ENCODE peak calls at places on chromosomes 13 and 19, in ten cellular contexts. One of them, this sample, is unnamed.

GRCh38 chr13:52356327-52356726 is 49.6 kb downstream of the THSD1 start:
- DNase-seq in posterior vena cava: no peak
- DNase-seq in activated T-helper 2 cell treated with anti-CD3 and anti-CD28 coated beads, Interferon-gamma antibody, Interleukin-2, Interleukin-4, amounts not matched to agents 10 μg/mL and 5 μg/mL and 100 μg/mL, durations not matched to agents 14 hours and 24 hours and 36 hours: no peak
- DNase-seq in cardiac muscle cell: peak; percentile 34
- DNase-seq in activated CD4-positive, alpha-beta T cell treated with anti-CD3 and anti-CD28 coated beads for 1 hour: no peak
- DNase-seq in transverse colon: no peak
- DNase-seq in HuH-7.5: no peak
- DNase-seq in neural crest cell: no peak
- DNase-seq in choroid plexus epithelial cell: peak; percentile 34
- DNase-seq in NCI-H1092 treated with DMSO at 0.1 percent for 48 hours: no peak
- DNase-seq in this sample: no peak

GRCh38 chr19:11269408-11269807 is 7.1 kb upstream of the DOCK6 start:
- DNase-seq in posterior vena cava: no peak
- DNase-seq in activated T-helper 2 cell treated with anti-CD3 and anti-CD28 coated beads, Interferon-gamma antibody, Interleukin-2, Interleukin-4, amounts not matched to agents 10 μg/mL and 5 μg/mL and 100 μg/mL, durations not matched to agents 14 hours and 24 hours and 36 hours: no peak
- DNase-seq in cardiac muscle cell: no peak
- DNase-seq in activated CD4-positive, alpha-beta T cell treated with anti-CD3 and anti-CD28 coated beads for 1 hour: no peak
- DNase-seq in transverse colon: no peak
- DNase-seq in HuH-7.5: no peak
- DNase-seq in neural crest cell: no peak
- DNase-seq in choroid plexus epithelial cell: peak; percentile 40
- DNase-seq in NCI-H1092 treated with DMSO at 0.1 percent for 48 hours: no peak
- DNase-seq in this sample: no peak

GRCh38 chr19:17058236-17058635 is 17.0 kb downstream of the HAUS8 start:
- DNase-seq in posterior vena cava: no peak
- DNase-seq in activated T-helper 2 cell treated with anti-CD3 and anti-CD28 coated beads, Interferon-gamma antibody, Interleukin-2, Interleukin-4, amounts not matched to agents 10 μg/mL and 5 μg/mL and 100 μg/mL, durations not matched to agents 14 hours and 24 hours and 36 hours: no peak
- DNase-seq in cardiac muscle cell: peak; percentile 51
- DNase-seq in activated CD4-positive, alpha-beta T cell treated with anti-CD3 and anti-CD28 coated beads for 1 hour: no peak
- DNase-seq in transverse colon: no peak
- DNase-seq in HuH-7.5: no peak
- DNase-seq in neural crest cell: no peak
- DNase-seq in choroid plexus epithelial cell: peak; percentile 53
- DNase-seq in NCI-H1092 treated with DMSO at 0.1 percent for 48 hours: no peak
- DNase-seq in this sample: no peak

GRCh38 chr13:30145709-30146367 is 161.5 kb downstream of the KATNAL1 start:
- DNase-seq in posterior vena cava: no peak
- DNase-seq in activated T-helper 2 cell treated with anti-CD3 and anti-CD28 coated beads, Interferon-gamma antibody, Interleukin-2, Interleukin-4, amounts not matched to agents 10 μg/mL and 5 μg/mL and 100 μg/mL, durations not matched to agents 14 hours and 24 hours and 36 hours: no peak
- DNase-seq in cardiac muscle cell: no peak
- DNase-seq in activated CD4-positive, alpha-beta T cell treated with anti-CD3 and anti-CD28 coated beads for 1 hour: no peak
- DNase-seq in transverse colon: no peak
- DNase-seq in HuH-7.5: no peak
- DNase-seq in neural crest cell: no peak
- DNase-seq in choroid plexus epithelial cell: no peak
- DNase-seq in NCI-H1092 treated with DMSO at 0.1 percent for 48 hours: no peak
- DNase-seq in this sample: peak; percentile 34

GRCh38 chr19:17855333-17856152 is 4.2 kb upstream of the RPL18A start:
- DNase-seq in posterior vena cava: peak; percentile 97
- DNase-seq in activated T-helper 2 cell treated with anti-CD3 and anti-CD28 coated beads, Interferon-gamma antibody, Interleukin-2, Interleukin-4, amounts not matched to agents 10 μg/mL and 5 μg/mL and 100 μg/mL, durations not matched to agents 14 hours and 24 hours and 36 hours: peak; percentile 81
- DNase-seq in cardiac muscle cell: peak; percentile 75
- DNase-seq in activated CD4-positive, alpha-beta T cell treated with anti-CD3 and anti-CD28 coated beads for 1 hour: peak; percentile 85
- DNase-seq in transverse colon: peak; percentile 92
- DNase-seq in HuH-7.5: peak; percentile 92
- DNase-seq in neural crest cell: peak; percentile 96
- DNase-seq in choroid plexus epithelial cell: peak; percentile 75
- DNase-seq in NCI-H1092 treated with DMSO at 0.1 percent for 48 hours: peak; percentile 54
- DNase-seq in this sample: peak; percentile 98

GRCh38 chr19:39607021-39607420 is 4.7 kb downstream of the LGALS13 start:
- DNase-seq in posterior vena cava: no peak
- DNase-seq in activated T-helper 2 cell treated with anti-CD3 and anti-CD28 coated beads, Interferon-gamma antibody, Interleukin-2, Interleukin-4, amounts not matched to agents 10 μg/mL and 5 μg/mL and 100 μg/mL, durations not matched to agents 14 hours and 24 hours and 36 hours: no peak
- DNase-seq in cardiac muscle cell: no peak
- DNase-seq in activated CD4-positive, alpha-beta T cell treated with anti-CD3 and anti-CD28 coated beads for 1 hour: no peak
- DNase-seq in transverse colon: no peak
- DNase-seq in HuH-7.5: no peak
- DNase-seq in neural crest cell: no peak
- DNase-seq in choroid plexus epithelial cell: no peak
- DNase-seq in NCI-H1092 treated with DMSO at 0.1 percent for 48 hours: no peak
- DNase-seq in this sample: no peak

GRCh38 chr19:6319376-6319775 is 14.0 kb downstream of the ACER1 start:
- DNase-seq in posterior vena cava: no peak
- DNase-seq in activated T-helper 2 cell treated with anti-CD3 and anti-CD28 coated beads, Interferon-gamma antibody, Interleukin-2, Interleukin-4, amounts not matched to agents 10 μg/mL and 5 μg/mL and 100 μg/mL, durations not matched to agents 14 hours and 24 hours and 36 hours: no peak
- DNase-seq in cardiac muscle cell: no peak
- DNase-seq in activated CD4-positive, alpha-beta T cell treated with anti-CD3 and anti-CD28 coated beads for 1 hour: no peak
- DNase-seq in transverse colon: no peak
- DNase-seq in HuH-7.5: no peak
- DNase-seq in neural crest cell: no peak
- DNase-seq in choroid plexus epithelial cell: no peak
- DNase-seq in NCI-H1092 treated with DMSO at 0.1 percent for 48 hours: no peak
- DNase-seq in this sample: no peak

GRCh38 chr19:8180018-8180417 is 29.2 kb upstream of the CERS4 start:
- DNase-seq in posterior vena cava: no peak
- DNase-seq in activated T-helper 2 cell treated with anti-CD3 and anti-CD28 coated beads, Interferon-gamma antibody, Interleukin-2, Interleukin-4, amounts not matched to agents 10 μg/mL and 5 μg/mL and 100 μg/mL, durations not matched to agents 14 hours and 24 hours and 36 hours: no peak
- DNase-seq in cardiac muscle cell: no peak
- DNase-seq in activated CD4-positive, alpha-beta T cell treated with anti-CD3 and anti-CD28 coated beads for 1 hour: no peak
- DNase-seq in transverse colon: no peak
- DNase-seq in HuH-7.5: no peak
- DNase-seq in neural crest cell: no peak
- DNase-seq in choroid plexus epithelial cell: no peak
- DNase-seq in NCI-H1092 treated with DMSO at 0.1 percent for 48 hours: no peak
- DNase-seq in this sample: no peak

GRCh38 chr13:22427783-22428182 is 753.0 kb upstream of the SGCG start:
- DNase-seq in posterior vena cava: no peak
- DNase-seq in activated T-helper 2 cell treated with anti-CD3 and anti-CD28 coated beads, Interferon-gamma antibody, Interleukin-2, Interleukin-4, amounts not matched to agents 10 μg/mL and 5 μg/mL and 100 μg/mL, durations not matched to agents 14 hours and 24 hours and 36 hours: no peak
- DNase-seq in cardiac muscle cell: no peak
- DNase-seq in activated CD4-positive, alpha-beta T cell treated with anti-CD3 and anti-CD28 coated beads for 1 hour: no peak
- DNase-seq in transverse colon: no peak
- DNase-seq in HuH-7.5: no peak
- DNase-seq in neural crest cell: no peak
- DNase-seq in choroid plexus epithelial cell: no peak
- DNase-seq in NCI-H1092 treated with DMSO at 0.1 percent for 48 hours: no peak
- DNase-seq in this sample: no peak

GRCh38 chr19:48390188-48391099 is 907 bp downstream of the KDELR1 start:
- DNase-seq in posterior vena cava: peak; percentile 90
- DNase-seq in activated T-helper 2 cell treated with anti-CD3 and anti-CD28 coated beads, Interferon-gamma antibody, Interleukin-2, Interleukin-4, amounts not matched to agents 10 μg/mL and 5 μg/mL and 100 μg/mL, durations not matched to agents 14 hours and 24 hours and 36 hours: peak; percentile 55
- DNase-seq in cardiac muscle cell: peak; percentile 72
- DNase-seq in activated CD4-positive, alpha-beta T cell treated with anti-CD3 and anti-CD28 coated beads for 1 hour: peak; percentile 54
- DNase-seq in transverse colon: peak; percentile 75
- DNase-seq in HuH-7.5: peak; percentile 76
- DNase-seq in neural crest cell: peak; percentile 65
- DNase-seq in choroid plexus epithelial cell: peak; percentile 72
- DNase-seq in NCI-H1092 treated with DMSO at 0.1 percent for 48 hours: no peak
- DNase-seq in this sample: peak; percentile 91

GRCh38 chr13:22091971-22092300 is 421.1 kb downstream of the FGF9 start:
- DNase-seq in posterior vena cava: no peak
- DNase-seq in activated T-helper 2 cell treated with anti-CD3 and anti-CD28 coated beads, Interferon-gamma antibody, Interleukin-2, Interleukin-4, amounts not matched to agents 10 μg/mL and 5 μg/mL and 100 μg/mL, durations not matched to agents 14 hours and 24 hours and 36 hours: no peak
- DNase-seq in cardiac muscle cell: no peak
- DNase-seq in activated CD4-positive, alpha-beta T cell treated with anti-CD3 and anti-CD28 coated beads for 1 hour: no peak
- DNase-seq in transverse colon: no peak
- DNase-seq in HuH-7.5: no peak
- DNase-seq in neural crest cell: no peak
- DNase-seq in choroid plexus epithelial cell: no peak
- DNase-seq in NCI-H1092 treated with DMSO at 0.1 percent for 48 hours: no peak
- DNase-seq in this sample: no peak

GRCh38 chr19:51460164-51460992 is 2.1 kb upstream of the SIGLEC8 start:
- DNase-seq in posterior vena cava: peak; percentile 72
- DNase-seq in activated T-helper 2 cell treated with anti-CD3 and anti-CD28 coated beads, Interferon-gamma antibody, Interleukin-2, Interleukin-4, amounts not matched to agents 10 μg/mL and 5 μg/mL and 100 μg/mL, durations not matched to agents 14 hours and 24 hours and 36 hours: no peak
- DNase-seq in cardiac muscle cell: peak; percentile 30
- DNase-seq in activated CD4-positive, alpha-beta T cell treated with anti-CD3 and anti-CD28 coated beads for 1 hour: no peak
- DNase-seq in transverse colon: no peak
- DNase-seq in HuH-7.5: peak; percentile 29
- DNase-seq in neural crest cell: no peak
- DNase-seq in choroid plexus epithelial cell: peak; percentile 24
- DNase-seq in NCI-H1092 treated with DMSO at 0.1 percent for 48 hours: no peak
- DNase-seq in this sample: peak; percentile 61

GRCh38 chr13:72405441-72405840 is 322.0 kb downstream of the MZT1 start:
- DNase-seq in posterior vena cava: no peak
- DNase-seq in activated T-helper 2 cell treated with anti-CD3 and anti-CD28 coated beads, Interferon-gamma antibody, Interleukin-2, Interleukin-4, amounts not matched to agents 10 μg/mL and 5 μg/mL and 100 μg/mL, durations not matched to agents 14 hours and 24 hours and 36 hours: no peak
- DNase-seq in cardiac muscle cell: no peak
- DNase-seq in activated CD4-positive, alpha-beta T cell treated with anti-CD3 and anti-CD28 coated beads for 1 hour: no peak
- DNase-seq in transverse colon: no peak
- DNase-seq in HuH-7.5: no peak
- DNase-seq in neural crest cell: no peak
- DNase-seq in choroid plexus epithelial cell: no peak
- DNase-seq in NCI-H1092 treated with DMSO at 0.1 percent for 48 hours: no peak
- DNase-seq in this sample: no peak

GRCh38 chr13:100537951-100538462 is 50.6 kb downstream of the GGACT start:
- DNase-seq in posterior vena cava: no peak
- DNase-seq in activated T-helper 2 cell treated with anti-CD3 and anti-CD28 coated beads, Interferon-gamma antibody, Interleukin-2, Interleukin-4, amounts not matched to agents 10 μg/mL and 5 μg/mL and 100 μg/mL, durations not matched to agents 14 hours and 24 hours and 36 hours: no peak
- DNase-seq in cardiac muscle cell: no peak
- DNase-seq in activated CD4-positive, alpha-beta T cell treated with anti-CD3 and anti-CD28 coated beads for 1 hour: no peak
- DNase-seq in transverse colon: no peak
- DNase-seq in HuH-7.5: no peak
- DNase-seq in neural crest cell: no peak
- DNase-seq in choroid plexus epithelial cell: no peak
- DNase-seq in NCI-H1092 treated with DMSO at 0.1 percent for 48 hours: no peak
- DNase-seq in this sample: no peak

GRCh38 chr19:1119475-1120217 is 15.9 kb downstream of the GPX4 start:
- DNase-seq in posterior vena cava: no peak
- DNase-seq in activated T-helper 2 cell treated with anti-CD3 and anti-CD28 coated beads, Interferon-gamma antibody, Interleukin-2, Interleukin-4, amounts not matched to agents 10 μg/mL and 5 μg/mL and 100 μg/mL, durations not matched to agents 14 hours and 24 hours and 36 hours: no peak
- DNase-seq in cardiac muscle cell: no peak
- DNase-seq in activated CD4-positive, alpha-beta T cell treated with anti-CD3 and anti-CD28 coated beads for 1 hour: no peak
- DNase-seq in transverse colon: no peak
- DNase-seq in HuH-7.5: no peak
- DNase-seq in neural crest cell: no peak
- DNase-seq in choroid plexus epithelial cell: no peak
- DNase-seq in NCI-H1092 treated with DMSO at 0.1 percent for 48 hours: no peak
- DNase-seq in this sample: peak; percentile 76

GRCh38 chr19:658916-659839 is 3.8 kb downstream of the RNF126 start:
- DNase-seq in posterior vena cava: peak; percentile 92
- DNase-seq in activated T-helper 2 cell treated with anti-CD3 and anti-CD28 coated beads, Interferon-gamma antibody, Interleukin-2, Interleukin-4, amounts not matched to agents 10 μg/mL and 5 μg/mL and 100 μg/mL, durations not matched to agents 14 hours and 24 hours and 36 hours: no peak
- DNase-seq in cardiac muscle cell: peak; percentile 29
- DNase-seq in activated CD4-positive, alpha-beta T cell treated with anti-CD3 and anti-CD28 coated beads for 1 hour: peak; percentile 31
- DNase-seq in transverse colon: peak; percentile 54
- DNase-seq in HuH-7.5: no peak
- DNase-seq in neural crest cell: no peak
- DNase-seq in choroid plexus epithelial cell: no peak
- DNase-seq in NCI-H1092 treated with DMSO at 0.1 percent for 48 hours: no peak
- DNase-seq in this sample: peak; percentile 88

GRCh38 chr13:74715718-74716117 is 581.5 kb upstream of the KLF12 start:
- DNase-seq in posterior vena cava: no peak
- DNase-seq in activated T-helper 2 cell treated with anti-CD3 and anti-CD28 coated beads, Interferon-gamma antibody, Interleukin-2, Interleukin-4, amounts not matched to agents 10 μg/mL and 5 μg/mL and 100 μg/mL, durations not matched to agents 14 hours and 24 hours and 36 hours: no peak
- DNase-seq in cardiac muscle cell: no peak
- DNase-seq in activated CD4-positive, alpha-beta T cell treated with anti-CD3 and anti-CD28 coated beads for 1 hour: no peak
- DNase-seq in transverse colon: no peak
- DNase-seq in HuH-7.5: no peak
- DNase-seq in neural crest cell: no peak
- DNase-seq in choroid plexus epithelial cell: no peak
- DNase-seq in NCI-H1092 treated with DMSO at 0.1 percent for 48 hours: no peak
- DNase-seq in this sample: no peak

GRCh38 chr13:46964789-46965527 is 68.1 kb upstream of the HTR2A start:
- DNase-seq in posterior vena cava: no peak
- DNase-seq in activated T-helper 2 cell treated with anti-CD3 and anti-CD28 coated beads, Interferon-gamma antibody, Interleukin-2, Interleukin-4, amounts not matched to agents 10 μg/mL and 5 μg/mL and 100 μg/mL, durations not matched to agents 14 hours and 24 hours and 36 hours: no peak
- DNase-seq in cardiac muscle cell: peak; percentile 32
- DNase-seq in activated CD4-positive, alpha-beta T cell treated with anti-CD3 and anti-CD28 coated beads for 1 hour: no peak
- DNase-seq in transverse colon: no peak
- DNase-seq in HuH-7.5: no peak
- DNase-seq in neural crest cell: no peak
- DNase-seq in choroid plexus epithelial cell: peak; percentile 32
- DNase-seq in NCI-H1092 treated with DMSO at 0.1 percent for 48 hours: no peak
- DNase-seq in this sample: no peak

GRCh38 chr13:50798923-50799322 is 44.6 kb downstream of the DLEU7 start:
- DNase-seq in posterior vena cava: no peak
- DNase-seq in activated T-helper 2 cell treated with anti-CD3 and anti-CD28 coated beads, Interferon-gamma antibody, Interleukin-2, Interleukin-4, amounts not matched to agents 10 μg/mL and 5 μg/mL and 100 μg/mL, durations not matched to agents 14 hours and 24 hours and 36 hours: no peak
- DNase-seq in cardiac muscle cell: peak; percentile 32
- DNase-seq in activated CD4-positive, alpha-beta T cell treated with anti-CD3 and anti-CD28 coated beads for 1 hour: no peak
- DNase-seq in transverse colon: no peak
- DNase-seq in HuH-7.5: no peak
- DNase-seq in neural crest cell: no peak
- DNase-seq in choroid plexus epithelial cell: peak; percentile 16
- DNase-seq in NCI-H1092 treated with DMSO at 0.1 percent for 48 hours: no peak
- DNase-seq in this sample: no peak

GRCh38 chr19:58059003-58059671 is at the start of gene ZNF135:
- DNase-seq in posterior vena cava: peak; percentile 95
- DNase-seq in activated T-helper 2 cell treated with anti-CD3 and anti-CD28 coated beads, Interferon-gamma antibody, Interleukin-2, Interleukin-4, amounts not matched to agents 10 μg/mL and 5 μg/mL and 100 μg/mL, durations not matched to agents 14 hours and 24 hours and 36 hours: no peak
- DNase-seq in cardiac muscle cell: peak; percentile 94
- DNase-seq in activated CD4-positive, alpha-beta T cell treated with anti-CD3 and anti-CD28 coated beads for 1 hour: peak; percentile 40
- DNase-seq in transverse colon: peak; percentile 79
- DNase-seq in HuH-7.5: no peak
- DNase-seq in neural crest cell: peak; percentile 70
- DNase-seq in choroid plexus epithelial cell: peak; percentile 82
- DNase-seq in NCI-H1092 treated with DMSO at 0.1 percent for 48 hours: peak; percentile 87
- DNase-seq in this sample: peak; percentile 89

GRCh38 chr19:40990972-40991381 is at the start of gene CYP2B6:
- DNase-seq in posterior vena cava: no peak
- DNase-seq in activated T-helper 2 cell treated with anti-CD3 and anti-CD28 coated beads, Interferon-gamma antibody, Interleukin-2, Interleukin-4, amounts not matched to agents 10 μg/mL and 5 μg/mL and 100 μg/mL, durations not matched to agents 14 hours and 24 hours and 36 hours: no peak
- DNase-seq in cardiac muscle cell: no peak
- DNase-seq in activated CD4-positive, alpha-beta T cell treated with anti-CD3 and anti-CD28 coated beads for 1 hour: no peak
- DNase-seq in transverse colon: peak; percentile 13
- DNase-seq in HuH-7.5: no peak
- DNase-seq in neural crest cell: no peak
- DNase-seq in choroid plexus epithelial cell: no peak
- DNase-seq in NCI-H1092 treated with DMSO at 0.1 percent for 48 hours: no peak
- DNase-seq in this sample: no peak

GRCh38 chr19:11452814-11453335 is 17.4 kb downstream of the PRKCSH start:
- DNase-seq in posterior vena cava: no peak
- DNase-seq in activated T-helper 2 cell treated with anti-CD3 and anti-CD28 coated beads, Interferon-gamma antibody, Interleukin-2, Interleukin-4, amounts not matched to agents 10 μg/mL and 5 μg/mL and 100 μg/mL, durations not matched to agents 14 hours and 24 hours and 36 hours: no peak
- DNase-seq in cardiac muscle cell: no peak
- DNase-seq in activated CD4-positive, alpha-beta T cell treated with anti-CD3 and anti-CD28 coated beads for 1 hour: no peak
- DNase-seq in transverse colon: no peak
- DNase-seq in HuH-7.5: no peak
- DNase-seq in neural crest cell: no peak
- DNase-seq in choroid plexus epithelial cell: no peak
- DNase-seq in NCI-H1092 treated with DMSO at 0.1 percent for 48 hours: no peak
- DNase-seq in this sample: no peak

GRCh38 chr13:42495256-42495655 is 78.7 kb upstream of the TNFSF11 start:
- DNase-seq in posterior vena cava: no peak
- DNase-seq in activated T-helper 2 cell treated with anti-CD3 and anti-CD28 coated beads, Interferon-gamma antibody, Interleukin-2, Interleukin-4, amounts not matched to agents 10 μg/mL and 5 μg/mL and 100 μg/mL, durations not matched to agents 14 hours and 24 hours and 36 hours: no peak
- DNase-seq in cardiac muscle cell: no peak
- DNase-seq in activated CD4-positive, alpha-beta T cell treated with anti-CD3 and anti-CD28 coated beads for 1 hour: no peak
- DNase-seq in transverse colon: no peak
- DNase-seq in HuH-7.5: no peak
- DNase-seq in neural crest cell: no peak
- DNase-seq in choroid plexus epithelial cell: peak; percentile 43
- DNase-seq in NCI-H1092 treated with DMSO at 0.1 percent for 48 hours: no peak
- DNase-seq in this sample: no peak

GRCh38 chr13:89695343-89696257 is 1651.9 kb upstream of the MIR17HG start:
- DNase-seq in posterior vena cava: no peak
- DNase-seq in activated T-helper 2 cell treated with anti-CD3 and anti-CD28 coated beads, Interferon-gamma antibody, Interleukin-2, Interleukin-4, amounts not matched to agents 10 μg/mL and 5 μg/mL and 100 μg/mL, durations not matched to agents 14 hours and 24 hours and 36 hours: no peak
- DNase-seq in cardiac muscle cell: peak; percentile 60
- DNase-seq in activated CD4-positive, alpha-beta T cell treated with anti-CD3 and anti-CD28 coated beads for 1 hour: no peak
- DNase-seq in transverse colon: peak; percentile 9
- DNase-seq in HuH-7.5: peak; percentile 6
- DNase-seq in neural crest cell: peak; percentile 67
- DNase-seq in choroid plexus epithelial cell: peak; percentile 69
- DNase-seq in NCI-H1092 treated with DMSO at 0.1 percent for 48 hours: peak; percentile 66
- DNase-seq in this sample: no peak

GRCh38 chr13:40127925-40128324 is 472.5 kb downstream of the COG6 start:
- DNase-seq in posterior vena cava: no peak
- DNase-seq in activated T-helper 2 cell treated with anti-CD3 and anti-CD28 coated beads, Interferon-gamma antibody, Interleukin-2, Interleukin-4, amounts not matched to agents 10 μg/mL and 5 μg/mL and 100 μg/mL, durations not matched to agents 14 hours and 24 hours and 36 hours: no peak
- DNase-seq in cardiac muscle cell: no peak
- DNase-seq in activated CD4-positive, alpha-beta T cell treated with anti-CD3 and anti-CD28 coated beads for 1 hour: no peak
- DNase-seq in transverse colon: no peak
- DNase-seq in HuH-7.5: no peak
- DNase-seq in neural crest cell: no peak
- DNase-seq in choroid plexus epithelial cell: no peak
- DNase-seq in NCI-H1092 treated with DMSO at 0.1 percent for 48 hours: no peak
- DNase-seq in this sample: no peak

GRCh38 chr13:20923272-20923671 is 20.7 kb upstream of the XPO4 start:
- DNase-seq in posterior vena cava: no peak
- DNase-seq in activated T-helper 2 cell treated with anti-CD3 and anti-CD28 coated beads, Interferon-gamma antibody, Interleukin-2, Interleukin-4, amounts not matched to agents 10 μg/mL and 5 μg/mL and 100 μg/mL, durations not matched to agents 14 hours and 24 hours and 36 hours: no peak
- DNase-seq in cardiac muscle cell: no peak
- DNase-seq in activated CD4-positive, alpha-beta T cell treated with anti-CD3 and anti-CD28 coated beads for 1 hour: no peak
- DNase-seq in transverse colon: no peak
- DNase-seq in HuH-7.5: no peak
- DNase-seq in neural crest cell: no peak
- DNase-seq in choroid plexus epithelial cell: no peak
- DNase-seq in NCI-H1092 treated with DMSO at 0.1 percent for 48 hours: no peak
- DNase-seq in this sample: peak; percentile 38

GRCh38 chr13:41696163-41697003 is 239.0 kb downstream of the RGCC start:
- DNase-seq in posterior vena cava: no peak
- DNase-seq in activated T-helper 2 cell treated with anti-CD3 and anti-CD28 coated beads, Interferon-gamma antibody, Interleukin-2, Interleukin-4, amounts not matched to agents 10 μg/mL and 5 μg/mL and 100 μg/mL, durations not matched to agents 14 hours and 24 hours and 36 hours: no peak
- DNase-seq in cardiac muscle cell: peak; percentile 68
- DNase-seq in activated CD4-positive, alpha-beta T cell treated with anti-CD3 and anti-CD28 coated beads for 1 hour: no peak
- DNase-seq in transverse colon: no peak
- DNase-seq in HuH-7.5: no peak
- DNase-seq in neural crest cell: no peak
- DNase-seq in choroid plexus epithelial cell: peak; percentile 91
- DNase-seq in NCI-H1092 treated with DMSO at 0.1 percent for 48 hours: no peak
- DNase-seq in this sample: no peak

GRCh38 chr19:33720155-33720493 is 76.5 kb upstream of the KCTD15 start:
- DNase-seq in posterior vena cava: peak; percentile 66
- DNase-seq in activated T-helper 2 cell treated with anti-CD3 and anti-CD28 coated beads, Interferon-gamma antibody, Interleukin-2, Interleukin-4, amounts not matched to agents 10 μg/mL and 5 μg/mL and 100 μg/mL, durations not matched to agents 14 hours and 24 hours and 36 hours: no peak
- DNase-seq in cardiac muscle cell: no peak
- DNase-seq in activated CD4-positive, alpha-beta T cell treated with anti-CD3 and anti-CD28 coated beads for 1 hour: no peak
- DNase-seq in transverse colon: no peak
- DNase-seq in HuH-7.5: no peak
- DNase-seq in neural crest cell: no peak
- DNase-seq in choroid plexus epithelial cell: no peak
- DNase-seq in NCI-H1092 treated with DMSO at 0.1 percent for 48 hours: no peak
- DNase-seq in this sample: no peak